ENCODE peak calls at places on chromosome 4, in nine cellular contexts. H, W, G, F, N, D, X, E and Y are unnamed samples.

GRCh38 chr4:146814736-146815135 is 130.9 kb downstream of the TTC29 start:
- DNase-seq in H (no peak), W (no peak), G (no peak), F (no peak), N (no peak), D (no peak), X (no peak), E (no peak), Y (no peak)

GRCh38 chr4:157115613-157116340 is 39.8 kb downstream of the GLRB start:
- DNase-seq in H (no peak), W (no peak), G (no peak), F (no peak), N (no peak), D (no peak), X (no peak), E (no peak), Y (no peak)

GRCh38 chr4:70855464-70855863 is 15.8 kb upstream of the GRSF1 start:
- DNase-seq in H (no peak), W (no peak), G (no peak), F (no peak), N (no peak), D (no peak), X (no peak), E (no peak), Y (no peak)

GRCh38 chr4:30948653-30949052 is 228.5 kb downstream of the PCDH7 start:
- DNase-seq in H (no peak), W (no peak), G (no peak), F (no peak), N (no peak), D (no peak), X (no peak), E (no peak), Y (no peak)

GRCh38 chr4:2964077-2964471 is 703 bp downstream of the GRK4 start:
- DNase-seq in H (no peak), W (no peak), G (no peak), F (no peak), N (no peak), D (no peak), X (no peak), E (no peak), Y (no peak)

GRCh38 chr4:20248155-20248558 is 3.5 kb upstream of the SLIT2 start:
- DNase-seq in H (no peak), W (no peak), G (no peak), F (no peak), N (peak; percentile 18), D (no peak), X (no peak), E (no peak), Y (no peak)

GRCh38 chr4:149997881-149998421 is 80.3 kb upstream of the DCLK2 start:
- DNase-seq in H (no peak), W (no peak), G (no peak), F (no peak), N (no peak), D (peak; percentile 45), X (no peak), E (no peak), Y (no peak)

GRCh38 chr4:173013232-173013932 is 155.2 kb upstream of the GALNT7 start:
- DNase-seq in H (peak; percentile 51), W (no peak), G (peak; percentile 49), F (peak; percentile 33), N (peak; percentile 52), D (no peak), X (peak; percentile 38), E (no peak), Y (no peak)

GRCh38 chr4:88600129-88600849 is 8.0 kb downstream of the HERC3 start:
- DNase-seq in H (no peak), W (no peak), G (no peak), F (no peak), N (no peak), D (no peak), X (no peak), E (no peak), Y (no peak)

GRCh38 chr4:104693601-104694201 is 199.0 kb upstream of the CXXC4 start:
- DNase-seq in H (no peak), W (no peak), G (no peak), F (no peak), N (no peak), D (no peak), X (no peak), E (no peak), Y (no peak)

GRCh38 chr4:38132140-38132673 is 172.0 kb downstream of the PTTG2 start:
- DNase-seq in H (peak; percentile 67), W (no peak), G (no peak), F (peak; percentile 50), N (peak; percentile 83), D (no peak), X (peak; percentile 55), E (no peak), Y (no peak)

GRCh38 chr4:169340834-169341233 is 70.1 kb upstream of the SH3RF1 start:
- DNase-seq in H (no peak), W (no peak), G (no peak), F (no peak), N (no peak), D (no peak), X (no peak), E (no peak), Y (no peak)

GRCh38 chr4:253936-254756 is 51.1 kb downstream of the ZNF732 start:
- DNase-seq in H (no peak), W (no peak), G (no peak), F (no peak), N (no peak), D (no peak), X (no peak), E (no peak), Y (no peak)

GRCh38 chr4:252065-252601 is 53.1 kb downstream of the ZNF732 start:
- DNase-seq in H (no peak), W (no peak), G (no peak), F (no peak), N (no peak), D (no peak), X (no peak), E (no peak), Y (no peak)

DNA sequence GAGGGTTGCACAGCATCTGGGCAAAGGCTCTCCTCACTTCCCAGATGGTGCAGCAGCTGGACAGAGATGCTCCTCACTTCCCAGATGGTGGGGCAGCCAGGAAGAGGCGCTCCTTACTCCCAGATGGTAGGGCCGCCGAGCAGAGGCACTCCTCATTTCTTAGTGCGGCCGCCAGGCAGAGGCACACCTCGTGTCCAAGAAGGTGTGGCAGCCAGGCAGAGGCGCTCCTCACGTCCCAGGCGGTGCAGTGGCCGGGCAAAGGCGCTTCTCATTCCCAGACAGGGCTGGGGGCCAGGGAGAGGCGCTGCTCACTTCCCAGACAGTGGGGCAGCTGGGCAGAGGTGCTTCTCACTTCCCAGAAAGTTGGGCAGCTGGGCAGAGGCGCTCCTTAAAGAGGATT is 48.8 kb downstream of the ZNF732 start:
- DNase-seq in H (no peak), W (no peak), G (no peak), F (no peak), N (no peak), D (no peak), X (no peak), E (no peak), Y (no peak)
- H3K9me3 ChIP-seq in H (peaks cover 34% of the 10 kb centered on the region), W (peaks cover 90% of the 10 kb centered on the region), G (peaks cover 100% of the 10 kb centered on the region), F (peaks cover 34% of the 10 kb centered on the region), N (no peaks in the 10 kb centered on the region), D (peaks cover 96% of the 10 kb centered on the region), X (peaks cover 100% of the 10 kb centered on the region), E (peaks cover 68% of the 10 kb centered on the region), Y (peaks cover 98% of the 10 kb centered on the region)

GRCh38 chr4:110621328-110621812 is 1.5 kb downstream of the PITX2 start:
- DNase-seq in H (no peak), W (no peak), G (no peak), F (no peak), N (no peak), D (no peak), X (no peak), E (no peak), Y (no peak)

GRCh38 chr4:110619001-110619350 is 3.9 kb downstream of the PITX2 start:
- DNase-seq in H (no peak), W (no peak), G (no peak), F (no peak), N (no peak), D (no peak), X (no peak), E (no peak), Y (no peak)

GRCh38 chr4:110621839-110622751 is 782 bp downstream of the PITX2 start:
- DNase-seq in H (no peak), W (no peak), G (no peak), F (no peak), N (no peak), D (no peak), X (no peak), E (no peak), Y (no peak)

GRCh38 chr4:110619401-110620247 is 3.3 kb downstream of the PITX2 start:
- DNase-seq in H (no peak), W (no peak), G (no peak), F (no peak), N (no peak), D (no peak), X (no peak), E (no peak), Y (no peak)

GRCh38 chr4:110620352-110621327 is 2.2 kb downstream of the PITX2 start:
- DNase-seq in H (no peak), W (no peak), G (no peak), F (no peak), N (no peak), D (peak; percentile 68), X (no peak), E (no peak), Y (no peak)
- H3K9me3 ChIP-seq in H (peaks cover 4% of the 10 kb centered on the region), W (no peaks in the 10 kb centered on the region), G (peaks cover 9% of the 10 kb centered on the region), F (no peaks in the 10 kb centered on the region), N (no peaks in the 10 kb centered on the region), D (no peaks in the 10 kb centered on the region), X (no peaks in the 10 kb centered on the region), E (no peaks in the 10 kb centered on the region), Y (no peaks in the 10 kb centered on the region)

GRCh38 chr4:92599044-92599443 is 295.3 kb downstream of the GRID2 start:
- DNase-seq in H (no peak), W (no peak), G (no peak), F (no peak), N (no peak), D (no peak), X (no peak), E (no peak), Y (no peak)
- H3K9me3 ChIP-seq in H (no peaks in the 10 kb centered on the region), W (no peaks in the 10 kb centered on the region), G (no peaks in the 10 kb centered on the region), F (no peaks in the 10 kb centered on the region), N (no peaks in the 10 kb centered on the region), D (no peaks in the 10 kb centered on the region), X (peaks cover 5% of the 10 kb centered on the region), E (no peaks in the 10 kb centered on the region), Y (no peaks in the 10 kb centered on the region)

GRCh38 chr4:26893491-26893890 is 32.9 kb downstream of the STIM2 start:
- DNase-seq in H (no peak), W (no peak), G (no peak), F (no peak), N (no peak), D (no peak), X (no peak), E (no peak), Y (no peak)

GRCh38 chr4:26891867-26892266 is 31.2 kb downstream of the STIM2 start:
- DNase-seq in H (no peak), W (no peak), G (no peak), F (no peak), N (no peak), D (no peak), X (no peak), E (no peak), Y (no peak)

GRCh38 chr4:26896636-26897035 is 36.0 kb downstream of the STIM2 start:
- DNase-seq in H (no peak), W (no peak), G (no peak), F (no peak), N (no peak), D (no peak), X (no peak), E (no peak), Y (no peak)

GRCh38 chr4:26891054-26891453 is 30.4 kb downstream of the STIM2 start:
- DNase-seq in H (no peak), W (no peak), G (no peak), F (no peak), N (no peak), D (no peak), X (no peak), E (no peak), Y (no peak)

GRCh38 chr4:26892480-26893150 is 32.0 kb downstream of the STIM2 start:
- DNase-seq in H (no peak), W (no peak), G (no peak), F (no peak), N (no peak), D (no peak), X (no peak), E (no peak), Y (no peak)
- H3K9me3 ChIP-seq in H (no peaks in the 10 kb centered on the region), W (no peaks in the 10 kb centered on the region), G (no peaks in the 10 kb centered on the region), F (no peaks in the 10 kb centered on the region), N (no peaks in the 10 kb centered on the region), D (no peaks in the 10 kb centered on the region), X (no peaks in the 10 kb centered on the region), E (no peaks in the 10 kb centered on the region), Y (no peaks in the 10 kb centered on the region)